ENCODE peak calls at places on chromosomes 7 and 10, in nine cellular contexts. F, H, C, N, G, W, T, Y and I are unnamed samples.

GRCh38 chr10:323651-324293 is 188.5 kb downstream of the ZMYND11 start:
- DNase-seq in F (peak), H (peak), C (peak), N (no peak), G (peak), W (peak), T (peak), Y (peak), I (no peak)

GRCh38 chr7:55198634-55199366 is 166.3 kb upstream of the LANCL2 start:
- DNase-seq in F (no peak), H (no peak), C (no peak), N (no peak), G (no peak), W (no peak), T (peak), Y (no peak), I (no peak)

GRCh38 chr7:46160861-46161260 is 239.8 kb upstream of the IGFBP3 start:
- DNase-seq in F (no peak), H (no peak), C (peak), N (no peak), G (no peak), W (no peak), T (no peak), Y (no peak), I (no peak)

GRCh38 chr7:157905740-157906461 is 569.1 kb downstream of the DNAJB6 start:
- DNase-seq in F (no peak), H (no peak), C (no peak), N (peak), G (peak), W (no peak), T (no peak), Y (peak), I (peak)

GRCh38 chr7:37491919-37492694 is 43.4 kb upstream of the ELMO1 start:
- DNase-seq in F (no peak), H (no peak), C (no peak), N (peak), G (no peak), W (no peak), T (no peak), Y (no peak), I (peak)

GRCh38 chr10:122864901-122865300 is 14.5 kb downstream of the FAM24B start:
- DNase-seq in F (no peak), H (no peak), C (peak), N (no peak), G (no peak), W (no peak), T (no peak), Y (no peak), I (no peak)

GRCh38 chr7:82167568-82168314 is 275.8 kb downstream of the CACNA2D1 start:
- DNase-seq in F (no peak), H (no peak), C (no peak), N (peak), G (no peak), W (no peak), T (no peak), Y (no peak), I (no peak)

GRCh38 chr7:22357311-22358175 is 589 bp upstream of the RAPGEF5 start:
- DNase-seq in F (no peak), H (peak), C (peak), N (peak), G (no peak), W (no peak), T (no peak), Y (peak), I (peak)

GRCh38 chr10:62839595-62839994 is 23.4 kb upstream of the EGR2 start:
- DNase-seq in F (no peak), H (no peak), C (no peak), N (no peak), G (no peak), W (no peak), T (no peak), Y (no peak), I (no peak)

GRCh38 chr10:38072552-38072951 is 21.6 kb upstream of the ZNF37A start:
- DNase-seq in F (no peak), H (no peak), C (no peak), N (no peak), G (no peak), W (no peak), T (no peak), Y (no peak), I (no peak)

GRCh38 chr10:121864168-121864567 is 63.7 kb downstream of the ATE1 start:
- DNase-seq in F (no peak), H (no peak), C (no peak), N (no peak), G (no peak), W (no peak), T (no peak), Y (no peak), I (no peak)

GRCh38 chr7:26813426-26813825 is 51.0 kb downstream of the SKAP2 start:
- DNase-seq in F (no peak), H (no peak), C (peak), N (no peak), G (no peak), W (no peak), T (no peak), Y (no peak), I (no peak)

GRCh38 chr10:71921319-71922027 is 42.7 kb upstream of the CHST3 start:
- DNase-seq in F (no peak), H (peak), C (no peak), N (no peak), G (peak), W (no peak), T (no peak), Y (no peak), I (no peak)

GRCh38 chr10:23194966-23195845 is 3.1 kb downstream of the PTF1A start:
- DNase-seq in F (no peak), H (no peak), C (no peak), N (no peak), G (no peak), W (no peak), T (no peak), Y (no peak), I (no peak)

GRCh38 chr7:158296798-158297104 is 290.9 kb downstream of the PTPRN2 start:
- DNase-seq in F (no peak), H (no peak), C (no peak), N (no peak), G (no peak), W (no peak), T (no peak), Y (no peak), I (peak)

GRCh38 chr7:135274495-135275268 is 41.0 kb downstream of the STRA8 start:
- DNase-seq in F (no peak), H (peak), C (peak), N (peak), G (peak), W (peak), T (peak), Y (peak), I (peak)

GRCh38 chr10:58465641-58466040 is 47.0 kb upstream of the BICC1 start:
- DNase-seq in F (no peak), H (no peak), C (no peak), N (no peak), G (no peak), W (no peak), T (no peak), Y (no peak), I (no peak)

GRCh38 chr10:70274643-70275042 is 9.2 kb downstream of the NPFFR1 start:
- DNase-seq in F (no peak), H (no peak), C (peak), N (no peak), G (peak), W (no peak), T (no peak), Y (no peak), I (no peak)

GRCh38 chr10:30974773-30975386 is 56.8 kb downstream of the ZNF438 start:
- DNase-seq in F (no peak), H (no peak), C (no peak), N (no peak), G (no peak), W (no peak), T (no peak), Y (no peak), I (no peak)

GRCh38 chr10:70679498-70679897 is 7.2 kb downstream of the ADAMTS14 start:
- DNase-seq in F (no peak), H (no peak), C (peak), N (no peak), G (no peak), W (no peak), T (no peak), Y (no peak), I (no peak)

GRCh38 chr7:23350466-23350865 is 51.3 kb downstream of the MALSU1 start:
- DNase-seq in F (no peak), H (no peak), C (no peak), N (no peak), G (no peak), W (no peak), T (no peak), Y (no peak), I (no peak)

GRCh38 chr10:62885656-62886461 is 69.7 kb upstream of the EGR2 start:
- DNase-seq in F (no peak), H (no peak), C (peak), N (peak), G (no peak), W (no peak), T (no peak), Y (no peak), I (no peak)

DNA sequence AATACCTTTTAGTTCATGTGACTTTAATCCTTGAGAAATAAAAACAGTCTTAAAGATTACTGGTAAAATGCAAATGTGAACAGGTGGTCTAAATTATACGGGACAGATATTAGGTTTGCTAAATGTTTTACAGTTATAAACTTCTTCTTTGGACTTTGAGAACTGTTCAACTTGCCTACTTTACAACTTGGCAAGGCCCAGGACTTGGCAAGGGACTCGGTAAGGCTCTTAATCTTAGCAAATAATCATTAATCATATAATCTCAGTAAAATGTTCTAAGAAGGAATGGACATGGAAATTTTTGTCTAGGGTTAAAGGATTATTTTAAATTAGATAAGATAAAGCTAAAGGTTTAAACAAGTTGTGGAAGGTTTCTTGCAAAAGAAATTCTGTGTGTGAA is 4.8 kb upstream of the UBE2D4 start:
- DNase-seq in F (no peak), H (no peak), C (no peak), N (no peak), G (no peak), W (no peak), T (no peak), Y (no peak), I (no peak)
- H3K4me3 ChIP-seq in F (no peak), H (no peak), C (no peak), N (no peak), G (no peak), W (no peak), T (no peak), Y (no peak), I (no peak)

GRCh38 chr7:36280840-36281812 is 108.5 kb upstream of the ANLN start:
- DNase-seq in F (peak), H (peak), C (peak), N (peak), G (peak), W (no peak), T (peak), Y (peak), I (peak)

GRCh38 chr7:36278069-36278766 is 111.4 kb upstream of the ANLN start:
- DNase-seq in F (no peak), H (peak), C (no peak), N (no peak), G (peak), W (no peak), T (no peak), Y (no peak), I (peak)

GRCh38 chr7:36278767-36279171 is 110.9 kb upstream of the ANLN start:
- DNase-seq in F (no peak), H (peak), C (peak), N (peak), G (peak), W (no peak), T (no peak), Y (no peak), I (peak)

GRCh38 chr7:36279251-36279925 is 110.3 kb upstream of the ANLN start:
- DNase-seq in F (no peak), H (no peak), C (no peak), N (no peak), G (peak), W (no peak), T (no peak), Y (no peak), I (no peak)

DNA sequence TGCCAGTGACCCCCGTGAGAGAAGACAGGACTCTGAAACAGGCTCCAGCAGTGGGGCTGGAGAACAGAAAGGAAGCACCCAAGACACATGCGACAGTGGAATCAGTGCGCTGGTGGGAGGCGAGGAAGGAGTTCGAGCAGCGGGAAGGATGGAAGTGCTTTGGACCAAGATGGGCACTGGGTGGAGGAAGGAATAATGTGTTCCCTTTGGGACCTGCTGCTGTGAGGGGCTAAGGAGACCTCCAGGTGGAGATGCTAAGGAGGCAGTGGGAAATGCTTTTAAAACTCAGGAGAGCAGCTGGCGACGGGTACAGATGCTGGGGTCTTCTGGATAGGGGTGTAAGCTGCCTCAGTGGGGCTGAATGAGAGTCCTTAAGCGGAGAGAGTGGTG is 109.7 kb upstream of the ANLN start:
- DNase-seq in F (no peak), H (no peak), C (no peak), N (no peak), G (peak), W (no peak), T (no peak), Y (no peak), I (no peak)
- H3K27ac ChIP-seq in F (no peak), H (no peak), C (no peak), N (no peak), G (peak), W (no peak), T (no peak), Y (no peak), I (no peak)

GRCh38 chr7:73313521-73313906 is 4.9 kb upstream of the NSUN5 start:
- DNase-seq in F (no peak), H (no peak), C (no peak), N (no peak), G (no peak), W (no peak), T (no peak), Y (no peak), I (no peak)
- H3K4me3 ChIP-seq in F (no peak), H (no peak), C (no peak), N (no peak), G (no peak), W (no peak), T (no peak), Y (no peak), I (no peak)

DNA sequence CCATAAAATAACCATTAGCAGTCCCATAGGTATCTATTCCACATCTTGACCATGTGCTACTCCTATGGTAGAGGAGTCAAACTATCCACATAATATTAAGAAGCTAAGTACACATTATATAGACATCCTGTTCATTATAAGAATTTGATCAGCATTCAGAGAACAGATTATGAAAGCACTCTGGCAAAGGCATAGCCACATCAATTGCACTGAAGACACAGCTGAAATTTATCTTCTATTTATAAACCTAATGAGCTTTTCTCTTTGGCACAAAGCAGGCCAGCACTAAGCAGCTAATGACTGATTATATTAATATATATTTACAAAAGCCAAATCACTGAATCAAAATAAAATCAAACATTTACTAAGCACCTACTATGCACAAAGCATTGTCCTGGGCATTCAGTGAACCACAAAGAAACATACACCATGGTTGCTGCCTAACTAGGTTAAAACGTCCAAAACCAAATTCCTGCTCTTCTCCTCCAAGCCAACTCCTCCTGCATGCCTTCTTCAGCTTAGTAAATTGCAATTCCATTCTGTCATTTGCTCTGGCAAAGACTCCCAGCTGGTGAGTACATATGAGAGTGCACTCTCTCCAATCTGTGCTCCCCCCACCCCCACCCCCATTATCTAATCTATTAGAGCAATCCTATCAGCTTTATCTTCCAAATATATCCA is 122.6 kb upstream of the ASAH2 start:
- DNase-seq in F (no peak), H (no peak), C (peak), N (no peak), G (no peak), W (no peak), T (no peak), Y (no peak), I (no peak)
- H3K27ac ChIP-seq in F (peak), H (no peak), C (no peak), N (no peak), G (peak), W (no peak), T (no peak), Y (no peak), I (no peak)